ENCODE peak calls at places on chromosome 22, in six cellular contexts. One of them, this sample, is unnamed.
A peak's percentile ranks its signal among the peaks of the same experiment; 100 is the strongest.

GRCh38 chr22:24744638-24745037 is 29.9 kb downstream of the PIWIL3 start:
- DNase-seq in IMR-90: no peak
- DNase-seq in H9: no peak
- DNase-seq in mesenchymal stem cell: no peak
- DNase-seq in H1: no peak
- DNase-seq in mesendoderm: no peak
- DNase-seq in this sample: no peak

GRCh38 chr22:35140879-35141745 is 75.2 kb downstream of the ISX start:
- DNase-seq in IMR-90: no peak
- DNase-seq in H9: peak; percentile 73
- DNase-seq in mesenchymal stem cell: no peak
- DNase-seq in H1: peak; percentile 51
- DNase-seq in mesendoderm: peak; percentile 73
- DNase-seq in this sample: peak; percentile 26

GRCh38 chr22:28703436-28703835 is 23.8 kb upstream of the TTC28 start:
- DNase-seq in IMR-90: no peak
- DNase-seq in H9: no peak
- DNase-seq in mesenchymal stem cell: no peak
- DNase-seq in H1: no peak
- DNase-seq in mesendoderm: no peak
- DNase-seq in this sample: no peak

GRCh38 chr22:29396126-29396525 is 7.8 kb upstream of the AP1B1 start:
- DNase-seq in IMR-90: no peak
- DNase-seq in H9: peak; percentile 6
- DNase-seq in mesenchymal stem cell: no peak
- DNase-seq in H1: no peak
- DNase-seq in mesendoderm: no peak
- DNase-seq in this sample: no peak

GRCh38 chr22:30605449-30606110 is 1.4 kb upstream of the TCN2 start:
- DNase-seq in IMR-90: peak; percentile 25
- DNase-seq in H9: peak; percentile 60
- DNase-seq in mesenchymal stem cell: peak; percentile 49
- DNase-seq in H1: no peak
- DNase-seq in mesendoderm: peak; percentile 54
- DNase-seq in this sample: no peak

GRCh38 chr22:24379536-24379935 is 47.9 kb upstream of the ADORA2A start:
- DNase-seq in IMR-90: peak; percentile 56
- DNase-seq in H9: no peak
- DNase-seq in mesenchymal stem cell: no peak
- DNase-seq in H1: no peak
- DNase-seq in mesendoderm: no peak
- DNase-seq in this sample: no peak

GRCh38 chr22:26476705-26477340 is 6.8 kb downstream of the HPS4 start:
- DNase-seq in IMR-90: peak; percentile 55
- DNase-seq in H9: no peak
- DNase-seq in mesenchymal stem cell: peak; percentile 58
- DNase-seq in H1: no peak
- DNase-seq in mesendoderm: peak; percentile 63
- DNase-seq in this sample: no peak

GRCh38 chr22:38218661-38219331 is 17.0 kb downstream of the MAFF start:
- DNase-seq in IMR-90: peak; percentile 97
- DNase-seq in H9: peak; percentile 89
- DNase-seq in mesenchymal stem cell: peak; percentile 96
- DNase-seq in H1: peak; percentile 76
- DNase-seq in mesendoderm: peak; percentile 93
- DNase-seq in this sample: no peak

GRCh38 chr22:43305806-43306205 is 37.4 kb downstream of the SCUBE1 start:
- DNase-seq in IMR-90: no peak
- DNase-seq in H9: no peak
- DNase-seq in mesenchymal stem cell: no peak
- DNase-seq in H1: no peak
- DNase-seq in mesendoderm: no peak
- DNase-seq in this sample: no peak

GRCh38 chr22:38572065-38572464 is 2.1 kb upstream of the DMC1 start:
- DNase-seq in IMR-90: peak; percentile 62
- DNase-seq in H9: no peak
- DNase-seq in mesenchymal stem cell: peak; percentile 57
- DNase-seq in H1: no peak
- DNase-seq in mesendoderm: peak; percentile 36
- DNase-seq in this sample: peak; percentile 17

GRCh38 chr22:39253427-39254070 is 8.8 kb upstream of the PDGFB start:
- DNase-seq in IMR-90: peak; percentile 89
- DNase-seq in H9: no peak
- DNase-seq in mesenchymal stem cell: peak; percentile 85
- DNase-seq in H1: no peak
- DNase-seq in mesendoderm: peak; percentile 86
- DNase-seq in this sample: no peak

GRCh38 chr22:23565288-23565941 is 14.7 kb downstream of the IGLL1 start:
- DNase-seq in IMR-90: no peak
- DNase-seq in H9: peak; percentile 65
- DNase-seq in mesenchymal stem cell: peak; percentile 3
- DNase-seq in H1: no peak
- DNase-seq in mesendoderm: peak; percentile 84
- DNase-seq in this sample: peak; percentile 31

GRCh38 chr22:43042101-43042780 is 27.3 kb upstream of the PACSIN2 start:
- DNase-seq in IMR-90: peak; percentile 24
- DNase-seq in H9: no peak
- DNase-seq in mesenchymal stem cell: no peak
- DNase-seq in H1: no peak
- DNase-seq in mesendoderm: no peak
- DNase-seq in this sample: no peak

GRCh38 chr22:24965822-24966626 is 13.5 kb downstream of the KIAA1671 start:
- DNase-seq in IMR-90: no peak
- DNase-seq in H9: no peak
- DNase-seq in mesenchymal stem cell: no peak
- DNase-seq in H1: no peak
- DNase-seq in mesendoderm: no peak
- DNase-seq in this sample: no peak

GRCh38 chr22:42621505-42622002 is 6.9 kb upstream of the POLDIP3 start:
- DNase-seq in IMR-90: peak; percentile 61
- DNase-seq in H9: peak; percentile 93
- DNase-seq in mesenchymal stem cell: peak; percentile 70
- DNase-seq in H1: peak; percentile 86
- DNase-seq in mesendoderm: peak; percentile 93
- DNase-seq in this sample: peak; percentile 67

GRCh38 chr22:30877662-30878515 is 90.7 kb downstream of the MORC2 start:
- DNase-seq in IMR-90: no peak
- DNase-seq in H9: no peak
- DNase-seq in mesenchymal stem cell: no peak
- DNase-seq in H1: no peak
- DNase-seq in mesendoderm: no peak
- DNase-seq in this sample: no peak

GRCh38 chr22:43272301-43272700 is 70.9 kb downstream of the SCUBE1 start:
- DNase-seq in IMR-90: peak; percentile 18
- DNase-seq in H9: no peak
- DNase-seq in mesenchymal stem cell: no peak
- DNase-seq in H1: no peak
- DNase-seq in mesendoderm: no peak
- DNase-seq in this sample: no peak

GRCh38 chr22:43828711-43829447 is 16.8 kb upstream of the EFCAB6 start:
- DNase-seq in IMR-90: peak; percentile 81
- DNase-seq in H9: peak; percentile 64
- DNase-seq in mesenchymal stem cell: peak; percentile 18
- DNase-seq in H1: no peak
- DNase-seq in mesendoderm: peak; percentile 40
- DNase-seq in this sample: no peak

GRCh38 chr22:23217171-23218052 is 37.1 kb downstream of the BCR start:
- DNase-seq in IMR-90: no peak
- DNase-seq in H9: no peak
- DNase-seq in mesenchymal stem cell: peak; percentile 55
- DNase-seq in H1: no peak
- DNase-seq in mesendoderm: no peak
- DNase-seq in this sample: no peak

GRCh38 chr22:24089951-24090350 is 78.8 kb downstream of the CABIN1 start:
- DNase-seq in IMR-90: no peak
- DNase-seq in H9: no peak
- DNase-seq in mesenchymal stem cell: no peak
- DNase-seq in H1: no peak
- DNase-seq in mesendoderm: no peak
- DNase-seq in this sample: no peak

GRCh38 chr22:30304495-30305244 is 15.4 kb upstream of the CASTOR1 start:
- DNase-seq in IMR-90: no peak
- DNase-seq in H9: no peak
- DNase-seq in mesenchymal stem cell: no peak
- DNase-seq in H1: no peak
- DNase-seq in mesendoderm: no peak
- DNase-seq in this sample: no peak

GRCh38 chr22:38032681-38033521 is 24.3 kb upstream of the PICK1 start:
- DNase-seq in IMR-90: peak; percentile 90
- DNase-seq in H9: no peak
- DNase-seq in mesenchymal stem cell: peak; percentile 84
- DNase-seq in H1: no peak
- DNase-seq in mesendoderm: no peak
- DNase-seq in this sample: no peak

GRCh38 chr22:46576556-46577351 is 39.3 kb upstream of the CELSR1 start:
- DNase-seq in IMR-90: peak; percentile 35
- DNase-seq in H9: peak; percentile 30
- DNase-seq in mesenchymal stem cell: peak; percentile 32
- DNase-seq in H1: no peak
- DNase-seq in mesendoderm: peak; percentile 45
- DNase-seq in this sample: peak; percentile 55

GRCh38 chr22:38652858-38653257 is 3.3 kb downstream of the FAM227A start:
- DNase-seq in IMR-90: no peak
- DNase-seq in H9: no peak
- DNase-seq in mesenchymal stem cell: no peak
- DNase-seq in H1: no peak
- DNase-seq in mesendoderm: no peak
- DNase-seq in this sample: no peak

GRCh38 chr22:22030493-22031182 is 48.1 kb upstream of the TOP3B start:
- DNase-seq in IMR-90: peak; percentile 50
- DNase-seq in H9: peak; percentile 70
- DNase-seq in mesenchymal stem cell: peak; percentile 7
- DNase-seq in H1: no peak
- DNase-seq in mesendoderm: peak; percentile 57
- DNase-seq in this sample: no peak

GRCh38 chr22:39114157-39114511 is 17.1 kb downstream of the APOBEC3H start:
- DNase-seq in IMR-90: no peak
- DNase-seq in H9: peak; percentile 74
- DNase-seq in mesenchymal stem cell: no peak
- DNase-seq in H1: peak; percentile 49
- DNase-seq in mesendoderm: peak; percentile 89
- DNase-seq in this sample: no peak

GRCh38 chr22:40733919-40734318 is 54.6 kb downstream of the MCHR1 start:
- DNase-seq in IMR-90: no peak
- DNase-seq in H9: no peak
- DNase-seq in mesenchymal stem cell: peak; percentile 42
- DNase-seq in H1: no peak
- DNase-seq in mesendoderm: peak; percentile 68
- DNase-seq in this sample: no peak
- H2BK15ac ChIP-seq in IMR-90: no peak overlapping the region
- H2BK15ac ChIP-seq in H9: no peak overlapping the region
- H2BK15ac ChIP-seq in mesenchymal stem cell: no peak overlapping the region
- H2BK15ac ChIP-seq in H1: no peak overlapping the region
- H2BK15ac ChIP-seq in mesendoderm: no peak overlapping the region
- H2BK15ac ChIP-seq in this sample: no peak overlapping the region

DNA sequence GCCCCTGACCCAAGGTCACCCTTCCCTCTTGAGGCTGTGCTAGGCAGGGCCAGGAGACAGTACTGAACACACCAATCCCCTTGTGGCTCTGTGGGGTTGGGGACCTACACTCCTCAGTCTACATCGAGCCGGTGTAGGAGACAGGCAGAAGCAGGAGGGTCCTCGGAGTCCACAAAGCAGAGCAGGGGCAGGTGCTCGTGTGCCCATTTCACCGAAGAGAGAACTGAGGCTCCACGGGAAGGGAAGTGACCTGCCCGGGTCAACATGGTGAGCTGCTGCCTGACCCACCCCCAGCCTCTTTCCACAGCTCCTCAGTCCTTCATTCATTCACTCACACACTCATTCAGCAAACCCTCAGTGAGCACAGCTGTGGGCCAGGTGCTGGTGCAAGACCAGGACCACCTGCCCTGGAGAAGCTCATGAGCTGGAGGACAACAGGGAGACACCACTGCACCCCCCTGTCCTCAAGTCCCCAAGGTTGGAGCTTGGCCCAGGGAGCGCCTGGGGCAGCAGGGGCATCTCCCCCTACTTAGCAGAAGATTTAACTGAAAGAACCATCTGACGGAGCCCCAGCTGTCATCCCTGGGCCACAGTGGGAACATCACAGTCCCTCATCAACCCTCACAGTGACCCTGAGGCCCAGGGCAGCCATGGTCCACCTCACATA is 127.3 kb downstream of the MED15 start:
- DNase-seq in IMR-90: no peak
- DNase-seq in H9: no peak
- DNase-seq in mesenchymal stem cell: no peak
- DNase-seq in H1: no peak
- DNase-seq in mesendoderm: no peak
- DNase-seq in this sample: no peak
- H2BK15ac ChIP-seq in IMR-90: no peak overlapping the region
- H2BK15ac ChIP-seq in H9: no peak overlapping the region
- H2BK15ac ChIP-seq in mesenchymal stem cell: no peak overlapping the region
- H2BK15ac ChIP-seq in H1: no peak overlapping the region
- H2BK15ac ChIP-seq in mesendoderm: no peak overlapping the region
- H2BK15ac ChIP-seq in this sample: no peak overlapping the region

DNA sequence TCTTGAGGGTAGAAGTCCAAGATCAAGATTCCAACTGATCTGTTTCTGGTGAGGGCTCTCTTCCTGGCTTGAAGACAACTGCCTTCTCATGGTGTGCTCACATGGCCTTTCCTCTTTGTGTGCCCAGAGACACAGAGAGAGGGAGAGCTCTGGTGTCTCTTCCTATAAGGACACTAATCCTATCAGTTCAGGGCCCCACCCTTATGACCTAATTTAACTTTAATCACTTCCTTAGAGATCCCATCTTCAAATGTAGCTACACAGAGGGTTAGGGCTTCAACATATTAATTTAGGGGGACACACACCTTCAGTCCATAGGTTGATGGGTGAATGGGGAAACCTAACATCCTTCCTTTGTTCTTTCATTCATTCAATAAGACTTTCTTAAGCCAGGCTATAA is 144.6 kb downstream of the MN1 start:
- DNase-seq in IMR-90: no peak
- DNase-seq in H9: no peak
- DNase-seq in mesenchymal stem cell: no peak
- DNase-seq in H1: no peak
- DNase-seq in mesendoderm: no peak
- DNase-seq in this sample: no peak
- H2BK15ac ChIP-seq in IMR-90: no peak overlapping the region
- H2BK15ac ChIP-seq in H9: no peak overlapping the region
- H2BK15ac ChIP-seq in mesenchymal stem cell: no peak overlapping the region
- H2BK15ac ChIP-seq in H1: no peak overlapping the region
- H2BK15ac ChIP-seq in mesendoderm: no peak overlapping the region
- H2BK15ac ChIP-seq in this sample: no peak overlapping the region

GRCh38 chr22:36227806-36228205 is 11.5 kb downstream of the APOL2 start:
- DNase-seq in IMR-90: no peak
- DNase-seq in H9: no peak
- DNase-seq in mesenchymal stem cell: no peak
- DNase-seq in H1: no peak
- DNase-seq in mesendoderm: no peak
- DNase-seq in this sample: no peak
- H2BK15ac ChIP-seq in IMR-90: no peak overlapping the region
- H2BK15ac ChIP-seq in H9: no peak overlapping the region
- H2BK15ac ChIP-seq in mesenchymal stem cell: no peak overlapping the region
- H2BK15ac ChIP-seq in H1: no peak overlapping the region
- H2BK15ac ChIP-seq in mesendoderm: no peak overlapping the region
- H2BK15ac ChIP-seq in this sample: no peak overlapping the region